ENCODE peak calls at places on chromosomes 7 and 10, in eight cellular contexts. One of them, this sample, is unnamed.

GRCh38 chr10:22634606-22635467 is 79.5 kb downstream of the PIP4K2A start:
- DNase-seq in endothelial cell of umbilical vein: no peak
- DNase-seq in HepG2: no peak
- DNase-seq in GM12878: no peak
- DNase-seq in WTC11: no peak
- DNase-seq in SK-N-SH: no peak
- DNase-seq in A549: no peak
- DNase-seq in HCT116: no peak
- DNase-seq in this sample: no peak

GRCh38 chr10:76430330-76430729 is 998.9 kb downstream of the LRMDA start:
- DNase-seq in HepG2: no peak
- DNase-seq in WTC11: no peak
- DNase-seq in endothelial cell of umbilical vein: peak; percentile 4
- DNase-seq in HCT116: no peak
- DNase-seq in GM12878: no peak
- DNase-seq in SK-N-SH: no peak
- DNase-seq in A549: no peak
- DNase-seq in this sample: no peak

GRCh38 chr10:35940067-35940989 is 298.2 kb upstream of the FZD8 start:
- DNase-seq in A549: no peak
- DNase-seq in GM12878: no peak
- DNase-seq in endothelial cell of umbilical vein: no peak
- DNase-seq in HCT116: no peak
- DNase-seq in SK-N-SH: no peak
- DNase-seq in HepG2: no peak
- DNase-seq in WTC11: peak; percentile 33
- DNase-seq in this sample: no peak

GRCh38 chr7:91515961-91516360 is 251.7 kb downstream of the FZD1 start:
- DNase-seq in SK-N-SH: no peak
- DNase-seq in HepG2: no peak
- DNase-seq in A549: no peak
- DNase-seq in endothelial cell of umbilical vein: no peak
- DNase-seq in WTC11: no peak
- DNase-seq in GM12878: no peak
- DNase-seq in HCT116: no peak
- DNase-seq in this sample: no peak

GRCh38 chr10:77043364-77043763 is 594.2 kb downstream of the KCNMA1 start:
- DNase-seq in endothelial cell of umbilical vein: no peak
- DNase-seq in WTC11: no peak
- DNase-seq in SK-N-SH: no peak
- DNase-seq in HepG2: no peak
- DNase-seq in GM12878: no peak
- DNase-seq in HCT116: no peak
- DNase-seq in A549: no peak
- DNase-seq in this sample: no peak

GRCh38 chr7:40545739-40546138 is 410.9 kb downstream of the SUGCT start:
- DNase-seq in endothelial cell of umbilical vein: no peak
- DNase-seq in HepG2: no peak
- DNase-seq in A549: no peak
- DNase-seq in WTC11: no peak
- DNase-seq in SK-N-SH: no peak
- DNase-seq in GM12878: no peak
- DNase-seq in HCT116: no peak
- DNase-seq in this sample: no peak

GRCh38 chr10:26556756-26557640 is 118.9 kb downstream of the APBB1IP start:
- DNase-seq in A549: peak; percentile 73
- DNase-seq in HCT116: peak; percentile 50
- DNase-seq in WTC11: no peak
- DNase-seq in GM12878: no peak
- DNase-seq in endothelial cell of umbilical vein: peak; percentile 8
- DNase-seq in SK-N-SH: peak; percentile 61
- DNase-seq in HepG2: peak; percentile 34
- DNase-seq in this sample: peak; percentile 52

GRCh38 chr7:77338883-77339629 is 77.1 kb downstream of the GSAP start:
- DNase-seq in WTC11: no peak
- DNase-seq in endothelial cell of umbilical vein: no peak
- DNase-seq in SK-N-SH: no peak
- DNase-seq in HepG2: peak; percentile 35
- DNase-seq in A549: no peak
- DNase-seq in HCT116: no peak
- DNase-seq in GM12878: no peak
- DNase-seq in this sample: peak; percentile 82

GRCh38 chr10:21363753-21364104 is 161.8 kb downstream of the SKIDA1 start:
- DNase-seq in HepG2: no peak
- DNase-seq in GM12878: no peak
- DNase-seq in WTC11: no peak
- DNase-seq in HCT116: no peak
- DNase-seq in SK-N-SH: no peak
- DNase-seq in endothelial cell of umbilical vein: no peak
- DNase-seq in A549: no peak
- DNase-seq in this sample: no peak

GRCh38 chr10:130729876-130730275 is 581.6 kb downstream of the TCERG1L start:
- DNase-seq in endothelial cell of umbilical vein: no peak
- DNase-seq in GM12878: no peak
- DNase-seq in A549: no peak
- DNase-seq in HCT116: no peak
- DNase-seq in WTC11: no peak
- DNase-seq in SK-N-SH: no peak
- DNase-seq in HepG2: no peak
- DNase-seq in this sample: no peak

GRCh38 chr10:60958892-60959601 is 15.1 kb upstream of the RHOBTB1 start:
- DNase-seq in GM12878: no peak
- DNase-seq in HepG2: no peak
- DNase-seq in endothelial cell of umbilical vein: no peak
- DNase-seq in WTC11: no peak
- DNase-seq in A549: no peak
- DNase-seq in SK-N-SH: no peak
- DNase-seq in HCT116: no peak
- DNase-seq in this sample: no peak

GRCh38 chr10:96840841-96841518 is 8.9 kb downstream of the LCOR start:
- DNase-seq in SK-N-SH: no peak
- DNase-seq in HCT116: peak; percentile 52
- DNase-seq in A549: no peak
- DNase-seq in endothelial cell of umbilical vein: peak; percentile 42
- DNase-seq in GM12878: no peak
- DNase-seq in HepG2: peak; percentile 73
- DNase-seq in WTC11: no peak
- DNase-seq in this sample: peak; percentile 92

GRCh38 chr10:59337254-59337653 is 25.1 kb downstream of the FAM13C start:
- DNase-seq in A549: no peak
- DNase-seq in GM12878: no peak
- DNase-seq in endothelial cell of umbilical vein: peak; percentile 9
- DNase-seq in SK-N-SH: no peak
- DNase-seq in HepG2: peak; percentile 21
- DNase-seq in HCT116: no peak
- DNase-seq in WTC11: no peak
- DNase-seq in this sample: no peak

GRCh38 chr10:98611432-98611831 is 164.7 kb upstream of the HPS1 start:
- DNase-seq in HepG2: no peak
- DNase-seq in GM12878: no peak
- DNase-seq in WTC11: no peak
- DNase-seq in HCT116: no peak
- DNase-seq in SK-N-SH: no peak
- DNase-seq in A549: no peak
- DNase-seq in endothelial cell of umbilical vein: no peak
- DNase-seq in this sample: no peak

GRCh38 chr10:68223535-68224165 is 8.3 kb downstream of the ATOH7 start:
- DNase-seq in WTC11: peak; percentile 58
- DNase-seq in HepG2: peak; percentile 23
- DNase-seq in GM12878: no peak
- DNase-seq in endothelial cell of umbilical vein: no peak
- DNase-seq in HCT116: no peak
- DNase-seq in A549: no peak
- DNase-seq in SK-N-SH: no peak
- DNase-seq in this sample: peak; percentile 40

GRCh38 chr7:92976931-92977330 is 140.6 kb upstream of the CDK6 start:
- DNase-seq in HCT116: no peak
- DNase-seq in HepG2: no peak
- DNase-seq in A549: no peak
- DNase-seq in SK-N-SH: no peak
- DNase-seq in GM12878: no peak
- DNase-seq in WTC11: no peak
- DNase-seq in endothelial cell of umbilical vein: no peak
- DNase-seq in this sample: no peak

GRCh38 chr7:92969061-92969460 is 132.7 kb upstream of the CDK6 start:
- DNase-seq in HepG2: no peak
- DNase-seq in HCT116: no peak
- DNase-seq in A549: no peak
- DNase-seq in SK-N-SH: no peak
- DNase-seq in GM12878: no peak
- DNase-seq in endothelial cell of umbilical vein: no peak
- DNase-seq in WTC11: no peak
- DNase-seq in this sample: no peak

GRCh38 chr7:92973964-92974363 is 137.6 kb upstream of the CDK6 start:
- DNase-seq in WTC11: no peak
- DNase-seq in SK-N-SH: no peak
- DNase-seq in HCT116: no peak
- DNase-seq in endothelial cell of umbilical vein: no peak
- DNase-seq in HepG2: no peak
- DNase-seq in A549: no peak
- DNase-seq in GM12878: no peak
- DNase-seq in this sample: no peak

GRCh38 chr7:92968502-92968901 is 132.1 kb upstream of the CDK6 start:
- DNase-seq in A549: no peak
- DNase-seq in WTC11: no peak
- DNase-seq in HCT116: no peak
- DNase-seq in SK-N-SH: no peak
- DNase-seq in endothelial cell of umbilical vein: no peak
- DNase-seq in GM12878: peak; percentile 15
- DNase-seq in HepG2: no peak
- DNase-seq in this sample: no peak

DNA sequence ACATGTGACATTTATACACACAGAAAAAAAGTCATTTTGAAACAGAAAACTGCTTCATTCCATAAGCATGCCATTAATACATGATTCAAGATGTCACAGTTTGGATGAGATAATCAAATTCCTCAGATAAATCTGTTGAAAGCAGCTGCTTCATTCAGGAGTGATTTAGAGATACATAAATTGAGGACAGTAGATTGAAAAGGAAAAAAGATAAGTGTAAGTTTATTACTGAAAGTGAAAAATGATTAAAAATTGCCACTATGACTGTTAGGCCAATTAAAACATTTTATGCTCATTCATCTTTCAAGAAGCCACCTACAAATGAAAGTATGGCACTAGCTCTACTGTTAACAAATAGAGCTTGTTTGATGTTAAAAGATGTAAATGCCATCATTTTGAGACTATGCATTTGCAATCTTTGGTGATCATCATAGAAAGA is 136.9 kb upstream of the CDK6 start:
- DNase-seq in endothelial cell of umbilical vein: no peak
- DNase-seq in A549: no peak
- DNase-seq in GM12878: no peak
- DNase-seq in HepG2: no peak
- DNase-seq in WTC11: no peak
- DNase-seq in HCT116: no peak
- DNase-seq in SK-N-SH: no peak
- DNase-seq in this sample: no peak
- TF ChIP-seq MAX in endothelial cell of umbilical vein: no peak
- TF ChIP-seq MAX in A549: no peak
- TF ChIP-seq MAX in GM12878: no peak
- TF ChIP-seq MAX in HepG2: no peak
- TF ChIP-seq MAX in WTC11: no peak
- TF ChIP-seq MAX in HCT116: no peak
- TF ChIP-seq MAX in SK-N-SH: no peak
- TF ChIP-seq MAX in this sample: no peak

DNA sequence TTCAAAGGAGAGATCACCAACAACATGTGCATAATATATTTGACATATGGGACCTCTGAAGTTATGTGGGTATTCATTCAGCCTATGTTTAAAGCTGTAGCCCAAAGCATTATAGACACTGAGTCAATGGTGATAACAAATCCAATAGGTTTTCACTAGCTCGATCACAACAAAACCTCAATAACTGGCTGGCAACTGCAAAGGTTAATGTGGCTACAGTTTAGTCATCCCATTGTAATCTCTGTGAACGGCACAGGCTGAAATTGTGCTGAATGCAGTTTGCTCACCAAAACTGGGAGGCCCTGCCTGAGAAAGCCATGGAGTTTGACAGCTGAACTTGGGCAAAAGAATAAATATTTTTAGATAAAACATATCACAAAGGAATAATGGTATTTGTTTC is 152.4 kb upstream of the ADO start:
- DNase-seq in A549: no peak
- DNase-seq in HCT116: no peak
- DNase-seq in GM12878: no peak
- DNase-seq in HepG2: no peak
- DNase-seq in endothelial cell of umbilical vein: no peak
- DNase-seq in WTC11: no peak
- DNase-seq in SK-N-SH: no peak
- DNase-seq in this sample: no peak
- TF ChIP-seq MAX in A549: no peak
- TF ChIP-seq MAX in HCT116: no peak
- TF ChIP-seq MAX in GM12878: no peak
- TF ChIP-seq MAX in HepG2: no peak
- TF ChIP-seq MAX in endothelial cell of umbilical vein: no peak
- TF ChIP-seq MAX in WTC11: no peak
- TF ChIP-seq MAX in SK-N-SH: no peak
- TF ChIP-seq MAX in this sample: no peak

GRCh38 chr7:116214921-116215320 is 4.6 kb downstream of the TES start:
- DNase-seq in GM12878: no peak
- DNase-seq in endothelial cell of umbilical vein: no peak
- DNase-seq in WTC11: no peak
- DNase-seq in A549: no peak
- DNase-seq in HepG2: no peak
- DNase-seq in SK-N-SH: no peak
- DNase-seq in HCT116: no peak
- DNase-seq in this sample: no peak

GRCh38 chr7:116218747-116219146 is 8.4 kb downstream of the TES start:
- DNase-seq in HCT116: no peak
- DNase-seq in WTC11: no peak
- DNase-seq in SK-N-SH: no peak
- DNase-seq in endothelial cell of umbilical vein: no peak
- DNase-seq in A549: no peak
- DNase-seq in GM12878: no peak
- DNase-seq in HepG2: no peak
- DNase-seq in this sample: no peak

GRCh38 chr7:116215550-116215949 is 5.2 kb downstream of the TES start:
- DNase-seq in WTC11: no peak
- DNase-seq in HepG2: no peak
- DNase-seq in HCT116: no peak
- DNase-seq in GM12878: no peak
- DNase-seq in A549: no peak
- DNase-seq in SK-N-SH: no peak
- DNase-seq in endothelial cell of umbilical vein: no peak
- DNase-seq in this sample: no peak

GRCh38 chr7:116218051-116218645 is 7.8 kb downstream of the TES start:
- DNase-seq in endothelial cell of umbilical vein: peak; percentile 97
- DNase-seq in WTC11: no peak
- DNase-seq in A549: no peak
- DNase-seq in HepG2: no peak
- DNase-seq in SK-N-SH: peak; percentile 58
- DNase-seq in GM12878: no peak
- DNase-seq in HCT116: peak; percentile 93
- DNase-seq in this sample: no peak

GRCh38 chr7:116216956-116217570 is 6.7 kb downstream of the TES start:
- DNase-seq in HepG2: no peak
- DNase-seq in A549: no peak
- DNase-seq in endothelial cell of umbilical vein: peak; percentile 75
- DNase-seq in GM12878: no peak
- DNase-seq in SK-N-SH: no peak
- DNase-seq in WTC11: no peak
- DNase-seq in HCT116: no peak
- DNase-seq in this sample: no peak
- TF ChIP-seq MAX in HepG2: no peak
- TF ChIP-seq MAX in A549: no peak
- TF ChIP-seq MAX in endothelial cell of umbilical vein: no peak
- TF ChIP-seq MAX in GM12878: no peak
- TF ChIP-seq MAX in SK-N-SH: no peak
- TF ChIP-seq MAX in WTC11: no peak
- TF ChIP-seq MAX in HCT116: no peak
- TF ChIP-seq MAX in this sample: no peak

GRCh38 chr7:43140186-43140585 is 27.7 kb downstream of the HECW1 start:
- DNase-seq in endothelial cell of umbilical vein: no peak
- DNase-seq in HepG2: no peak
- DNase-seq in WTC11: no peak
- DNase-seq in HCT116: no peak
- DNase-seq in A549: no peak
- DNase-seq in GM12878: no peak
- DNase-seq in SK-N-SH: no peak
- DNase-seq in this sample: no peak
- TF ChIP-seq MAX in endothelial cell of umbilical vein: no peak
- TF ChIP-seq MAX in HepG2: no peak
- TF ChIP-seq MAX in WTC11: no peak
- TF ChIP-seq MAX in HCT116: no peak
- TF ChIP-seq MAX in A549: no peak
- TF ChIP-seq MAX in GM12878: no peak
- TF ChIP-seq MAX in SK-N-SH: no peak
- TF ChIP-seq MAX in this sample: no peak

This sample was measured in NB4.